ENCODE peak calls at places on chromosomes 16 and 17, in six cellular contexts. L is tibial nerve, O is IMR-90, D is upper lobe of left lung, Z is spleen, T is right lobe of liver. K is an unnamed sample. For H3K4me1, the result is how much of the 10 kb centered on the place peaks cover.

GRCh38 chr17:76199466-76199865 is 40.8 kb downstream of the RNF157 start:
- DNase-seq in D (no peak), T (no peak), Z (no peak), L (no peak), O (no peak), K (no peak)

GRCh38 chr17:600576-601301 is 113.9 kb downstream of the VPS53 start:
- DNase-seq in Z (no peak), O (peak), L (no peak), D (no peak), T (no peak), K (no peak)

GRCh38 chr17:14133104-14133503 is 63.8 kb downstream of the COX10 start:
- DNase-seq in O (no peak), L (no peak), D (no peak), Z (no peak), T (no peak), K (no peak)

GRCh38 chr17:14575349-14575966 is 274.6 kb downstream of the HS3ST3B1 start:
- DNase-seq in O (peak), L (no peak), T (no peak), Z (no peak), D (no peak), K (no peak)

GRCh38 chr17:31171711-31172110 is 76.9 kb downstream of the NF1 start:
- DNase-seq in D (no peak), O (peak), Z (no peak), T (no peak), L (no peak), K (no peak)

GRCh38 chr17:27199948-27200347 is 94.0 kb upstream of the WSB1 start:
- DNase-seq in L (no peak), O (peak), T (no peak), D (no peak), Z (no peak), K (no peak)

GRCh38 chr17:3004925-3005324 is 58.5 kb downstream of the OR1D5 start:
- DNase-seq in T (peak), Z (no peak), O (no peak), L (no peak), D (peak), K (no peak)

GRCh38 chr17:33520404-33521032 is 227.4 kb upstream of the ASIC2 start:
- DNase-seq in L (peak), D (no peak), T (no peak), O (peak), Z (no peak), K (no peak)

GRCh38 chr17:3845361-3845753 is 689 bp downstream of the NCBP3 start:
- DNase-seq in D (no peak), O (no peak), T (no peak), L (no peak), Z (no peak), K (no peak)

DNA sequence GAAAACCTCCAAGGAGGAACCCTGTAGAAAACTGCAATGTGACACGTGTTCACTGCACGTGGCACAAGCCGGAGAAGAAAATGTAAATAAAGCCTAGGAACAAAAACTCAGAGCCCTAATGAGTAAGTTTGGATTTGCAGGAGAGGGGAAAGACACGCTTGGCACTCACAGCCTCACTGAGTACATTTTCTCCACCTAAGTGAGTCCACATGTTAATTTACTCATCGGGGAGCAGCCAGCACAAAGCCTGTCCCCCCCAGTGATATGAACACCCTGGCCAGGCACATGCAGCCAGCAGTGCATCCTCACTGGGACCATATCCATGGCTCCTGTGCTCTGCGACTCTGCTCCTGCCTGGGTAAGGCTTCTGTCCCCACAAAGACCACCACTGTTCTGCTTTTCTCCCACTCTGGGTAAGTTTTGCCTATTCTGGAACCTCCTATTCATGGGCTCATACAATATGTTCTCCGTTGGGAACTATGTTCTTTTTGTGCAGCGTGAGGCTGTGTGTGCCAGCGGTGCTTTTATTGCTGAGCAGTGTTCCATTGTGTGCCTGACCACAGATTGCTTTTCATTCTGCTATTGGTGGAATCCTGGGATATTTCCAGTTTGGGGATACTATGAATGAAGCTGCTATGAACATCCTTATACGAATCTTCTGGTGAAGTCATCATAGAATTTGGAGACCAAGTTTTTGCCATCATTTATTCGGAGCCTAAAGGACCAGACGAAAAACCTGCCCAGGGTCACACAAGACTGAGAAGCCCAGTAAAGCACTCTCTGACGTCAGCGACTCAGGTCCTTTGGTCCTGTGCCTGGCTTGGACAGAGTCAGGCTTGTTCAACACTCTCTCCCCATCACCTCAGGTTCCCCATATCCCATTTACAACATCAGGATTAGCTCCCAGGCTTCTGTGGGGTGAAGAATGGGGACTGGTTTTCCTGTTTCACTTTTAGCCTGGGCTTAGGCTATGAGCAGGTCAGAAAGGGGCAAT is 53.3 kb downstream of the RNF112 start:
- DNase-seq in L (peak), Z (peak), T (no peak), D (no peak), O (peak), K (no peak)
- H3K27ac ChIP-seq in L (peak), Z (peak), T (no peak), D (peak), O (peak), K (peak)

GRCh38 chr17:83080641-83081560 is 1.5 kb downstream of the METRNL start:
- DNase-seq in T (no peak), D (no peak), L (no peak), O (peak), Z (peak), K (no peak)

GRCh38 chr17:83078378-83079339 is 750 bp upstream of the METRNL start:
- DNase-seq in T (no peak), O (no peak), Z (no peak), D (no peak), L (no peak), K (no peak)

GRCh38 chr17:83079766-83080616 is 582 bp downstream of the METRNL start:
- DNase-seq in Z (peak), L (no peak), O (no peak), T (no peak), D (no peak), K (no peak)

GRCh38 chr17:83077411-83077810 is 2.0 kb upstream of the METRNL start:
- DNase-seq in T (no peak), D (no peak), O (no peak), Z (no peak), L (no peak), K (no peak)

GRCh38 chr17:83079340-83079747 is at the start of gene METRNL:
- DNase-seq in Z (peak), O (peak), T (peak), D (peak), L (no peak), K (no peak)
- TF ChIP-seq POLR2A in Z (no peak), O (peak), T (peak), D (peak), L (peak), K (peak)

GRCh38 chr17:50100480-50100883 is 5.3 kb downstream of the PDK2 start:
- DNase-seq in L (no peak), O (no peak), T (no peak), D (no peak), Z (no peak), K (no peak)
- H3K4me1 ChIP-seq in L (half or more), O (under half), T (half or more), D (under half), Z (under half), K (half or more)

GRCh38 chr16:58116046-58116445 is 13.1 kb downstream of the CFAP20 start:
- DNase-seq in L (no peak), D (no peak), T (no peak), O (peak), Z (no peak), K (no peak)

GRCh38 chr16:58116529-58116928 is 12.7 kb downstream of the CFAP20 start:
- DNase-seq in O (no peak), T (no peak), Z (no peak), D (no peak), L (no peak), K (no peak)

GRCh38 chr16:58111331-58111627 is 17.9 kb downstream of the CFAP20 start:
- DNase-seq in T (no peak), D (no peak), O (no peak), Z (no peak), L (no peak), K (no peak)

GRCh38 chr16:58118801-58119508 is 10.2 kb downstream of the CFAP20 start:
- DNase-seq in D (no peak), Z (no peak), L (no peak), T (no peak), O (peak), K (no peak)

DNA sequence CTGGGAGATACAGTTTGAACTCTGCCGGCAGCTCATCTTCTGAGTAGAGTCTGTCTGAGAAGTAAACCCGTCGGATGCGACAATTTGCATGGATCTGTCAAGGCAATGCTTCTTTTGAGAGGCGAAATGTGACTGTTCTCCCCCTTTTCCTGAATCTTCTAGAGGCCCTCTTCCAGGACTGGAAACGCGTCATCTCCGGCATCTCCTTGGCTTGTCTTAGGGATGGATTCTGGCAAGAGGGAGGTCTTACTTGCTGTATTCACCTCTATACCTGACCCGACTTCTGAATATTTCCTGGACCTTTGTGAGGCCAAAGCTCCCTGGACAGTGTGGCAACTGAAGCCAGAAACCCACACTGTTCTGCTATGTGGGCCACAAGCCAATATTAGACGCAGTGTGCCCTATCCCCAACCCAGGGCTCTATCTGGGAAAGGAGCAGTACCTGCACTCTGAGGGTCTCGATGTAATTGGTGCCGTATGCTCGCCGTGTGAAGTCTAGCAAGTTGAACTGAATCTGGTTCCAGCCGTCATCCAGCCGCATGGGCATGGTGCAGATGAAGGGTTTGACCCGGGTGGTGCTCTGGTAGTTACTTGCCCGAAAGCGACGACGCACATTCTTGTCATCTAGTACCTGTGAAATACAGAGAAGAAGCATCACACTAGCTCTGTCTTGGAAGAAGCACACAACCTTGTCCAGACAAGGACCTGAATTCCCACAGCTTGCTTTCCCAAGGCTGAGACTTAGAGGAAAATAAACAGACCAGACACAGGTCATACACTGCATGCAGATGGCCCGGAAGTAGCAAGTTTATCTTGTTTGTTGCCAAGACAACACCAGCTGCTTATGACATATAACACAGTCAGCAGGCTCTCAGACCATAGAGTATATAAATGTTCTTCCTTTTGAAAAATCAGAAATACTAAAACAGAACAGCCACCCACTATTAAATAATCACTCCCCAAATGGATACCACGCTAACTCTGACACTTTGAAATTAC is 14.1 kb downstream of the CFAP20 start:
- DNase-seq in O (peak), D (no peak), L (no peak), T (no peak), Z (no peak), K (no peak)
- H3K27ac ChIP-seq in O (no peak), D (peak), L (no peak), T (peak), Z (no peak), K (no peak)

GRCh38 chr16:9957002-9957401 is 225.2 kb downstream of the GRIN2A start:
- DNase-seq in L (no peak), T (no peak), O (no peak), D (no peak), Z (no peak), K (no peak)
- TF ChIP-seq POLR2A in L (no peak), T (no peak), O (no peak), D (no peak), Z (no peak), K (no peak)

DNA sequence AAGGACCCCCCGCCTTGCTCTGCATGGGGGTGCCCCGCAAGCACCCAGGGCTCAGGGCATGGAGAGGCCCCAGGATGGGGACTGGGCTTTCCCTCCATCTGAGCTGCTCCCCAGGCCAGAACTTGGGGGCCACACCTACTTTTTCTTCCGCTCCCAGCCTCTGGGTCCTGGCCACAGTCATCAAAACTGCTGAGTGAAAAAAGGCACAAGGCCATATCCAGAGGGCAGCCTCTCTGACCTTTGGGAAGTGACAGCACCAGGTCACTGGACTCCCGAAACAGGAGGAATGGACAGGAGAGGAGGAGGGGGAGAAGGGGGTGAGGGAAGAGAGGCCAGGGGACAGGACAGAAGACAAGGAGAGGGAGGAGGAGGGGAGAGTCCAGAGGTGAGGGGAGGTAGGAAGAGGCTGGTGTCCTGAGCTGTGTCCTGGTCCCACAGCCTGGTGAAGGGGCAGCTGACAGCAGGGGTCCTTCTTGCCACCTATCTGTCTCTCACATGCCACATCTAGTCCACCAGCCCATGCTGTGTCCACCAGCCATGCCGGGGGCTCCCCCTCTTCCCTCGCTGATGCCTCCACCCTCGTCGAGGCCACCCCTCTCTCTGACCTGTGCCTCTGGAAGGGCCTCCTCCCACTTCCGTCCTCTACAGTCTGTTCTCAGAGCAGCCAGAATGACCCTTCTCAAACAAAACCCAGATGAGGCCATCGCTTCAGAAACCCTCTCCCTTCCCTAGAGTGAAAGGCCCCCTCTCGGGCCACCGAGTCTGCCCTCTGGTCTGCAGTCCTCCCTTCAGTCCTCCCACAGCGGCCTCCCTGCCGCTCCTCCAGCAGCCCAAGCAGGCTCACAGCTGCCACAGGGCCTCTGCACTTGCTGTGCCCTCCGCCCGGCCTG is 73.9 kb upstream of the TOB1 start:
- DNase-seq in T (peak), L (no peak), O (no peak), Z (no peak), D (peak), K (no peak)
- H3K4me1 ChIP-seq in T (half or more), L (under half), O (under half), Z (under half), D (under half), K (under half)

GRCh38 chr17:16973760-16974540 is 2.0 kb upstream of the TNFRSF13B start:
- DNase-seq in Z (peak), D (no peak), L (no peak), T (no peak), O (no peak), K (no peak)

GRCh38 chr17:16971458-16972338 is at the start of gene TNFRSF13B:
- DNase-seq in D (no peak), O (no peak), Z (peak), T (no peak), L (no peak), K (no peak)

GRCh38 chr17:16974569-16975265 is 2.8 kb upstream of the TNFRSF13B start:
- DNase-seq in D (no peak), O (no peak), T (no peak), L (no peak), Z (no peak), K (no peak)

GRCh38 chr17:16969931-16970906 is 1.7 kb downstream of the TNFRSF13B start:
- DNase-seq in D (no peak), L (no peak), O (no peak), Z (no peak), T (no peak), K (no peak)

GRCh38 chr17:16972346-16972745 is 428 bp upstream of the TNFRSF13B start:
- DNase-seq in T (no peak), Z (no peak), D (no peak), L (no peak), O (no peak), K (no peak)
- H3K27ac ChIP-seq in T (no peak), Z (no peak), D (no peak), L (peak), O (no peak), K (no peak)

DNA sequence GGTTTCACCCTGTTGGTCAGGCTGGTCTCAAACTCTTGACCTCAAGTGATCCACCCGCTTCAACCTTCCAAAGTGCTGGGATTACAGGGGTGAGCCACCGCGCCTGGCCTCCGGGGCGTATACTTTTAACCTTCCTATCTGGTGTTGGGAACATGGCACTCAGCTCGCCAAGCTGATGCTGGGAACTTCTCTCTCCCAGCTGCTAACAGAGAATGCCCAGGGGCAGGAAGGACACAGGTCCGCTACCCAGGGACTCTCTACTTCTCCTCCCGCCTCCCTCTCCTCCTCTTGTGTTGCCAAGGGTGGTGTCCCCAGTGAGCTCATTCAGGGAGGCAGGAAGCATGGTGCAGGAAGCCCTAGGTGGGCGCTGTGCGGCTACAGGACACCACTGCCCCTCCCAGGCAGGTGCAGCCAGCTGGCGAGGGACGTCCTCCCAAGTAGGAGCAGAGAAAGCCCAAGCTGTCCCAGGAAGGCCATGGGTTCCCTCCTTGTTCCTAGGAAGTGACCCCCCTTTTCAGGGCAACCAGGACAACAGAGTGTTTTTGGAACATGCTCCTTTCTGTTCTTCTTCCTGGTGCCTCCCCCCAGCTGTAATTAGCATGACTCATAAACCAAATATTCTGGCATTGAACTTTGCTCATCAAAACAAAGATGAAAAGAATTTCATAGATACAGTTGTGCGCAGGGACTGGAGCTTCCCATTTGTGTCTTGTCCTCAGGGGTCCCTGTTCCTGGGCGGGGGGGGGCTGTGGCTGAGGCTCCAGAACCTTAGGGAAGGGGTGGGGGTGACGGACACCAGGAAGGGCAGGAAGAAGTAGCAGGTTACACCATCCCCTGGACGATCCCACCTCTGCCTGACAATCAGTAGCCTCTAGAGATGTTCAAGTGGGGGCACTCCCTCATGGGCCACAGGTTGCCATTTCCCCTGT is 2.6 kb downstream of the C1QTNF1 start:
- DNase-seq in Z (peak), L (no peak), O (peak), T (no peak), D (peak), K (peak)
- TF ChIP-seq POLR2A in Z (peak), L (no peak), O (no peak), T (peak), D (no peak), K (no peak)